ENCODE peak calls at places on chromosomes 16 and 17, in seven cellular contexts. One of them, this sample, is unnamed.

GRCh38 chr17:8121531-8122390 is 2.1 kb downstream of the HES7 start:
- DNase-seq in activated effector memory CD4-positive, alpha-beta T cell treated with anti-CD3 and anti-CD28 coated beads, Interleukin-2, amount 50 U/mL, for 16 hours: peak
- DNase-seq in GDM1: peak
- DNase-seq in activated gamma-delta T cell treated with Interleukin-2 at 50 U/mL for 16 hours: no peak
- DNase-seq in lower leg skin: no peak
- DNase-seq in T-cell: no peak
- DNase-seq in small intestine: peak
- DNase-seq in this sample: no peak

GRCh38 chr17:40178021-40178601 is 841 bp downstream of the RAPGEFL1 start:
- DNase-seq in small intestine: no peak
- DNase-seq in activated effector memory CD4-positive, alpha-beta T cell treated with anti-CD3 and anti-CD28 coated beads, Interleukin-2, amount 50 U/mL, for 16 hours: no peak
- DNase-seq in lower leg skin: no peak
- DNase-seq in GDM1: no peak
- DNase-seq in activated gamma-delta T cell treated with Interleukin-2 at 50 U/mL for 16 hours: no peak
- DNase-seq in T-cell: no peak
- DNase-seq in this sample: no peak

GRCh38 chr17:1043601-1044251 is 46.8 kb downstream of the TIMM22 start:
- DNase-seq in lower leg skin: no peak
- DNase-seq in GDM1: no peak
- DNase-seq in activated gamma-delta T cell treated with Interleukin-2 at 50 U/mL for 16 hours: no peak
- DNase-seq in T-cell: no peak
- DNase-seq in activated effector memory CD4-positive, alpha-beta T cell treated with anti-CD3 and anti-CD28 coated beads, Interleukin-2, amount 50 U/mL, for 16 hours: no peak
- DNase-seq in small intestine: no peak
- DNase-seq in this sample: no peak

GRCh38 chr16:391885-392335 is 5.1 kb upstream of the NME4 start:
- DNase-seq in small intestine: peak
- DNase-seq in activated effector memory CD4-positive, alpha-beta T cell treated with anti-CD3 and anti-CD28 coated beads, Interleukin-2, amount 50 U/mL, for 16 hours: peak
- DNase-seq in activated gamma-delta T cell treated with Interleukin-2 at 50 U/mL for 16 hours: peak
- DNase-seq in lower leg skin: no peak
- DNase-seq in GDM1: peak
- DNase-seq in T-cell: peak
- DNase-seq in this sample: peak

GRCh38 chr17:27494192-27495091 is 38.2 kb downstream of the KSR1 start:
- DNase-seq in small intestine: peak
- DNase-seq in GDM1: no peak
- DNase-seq in T-cell: no peak
- DNase-seq in lower leg skin: peak
- DNase-seq in activated gamma-delta T cell treated with Interleukin-2 at 50 U/mL for 16 hours: no peak
- DNase-seq in activated effector memory CD4-positive, alpha-beta T cell treated with anti-CD3 and anti-CD28 coated beads, Interleukin-2, amount 50 U/mL, for 16 hours: no peak
- DNase-seq in this sample: peak

GRCh38 chr17:79047291-79047920 is 23.4 kb downstream of the C1QTNF1 start:
- DNase-seq in GDM1: no peak
- DNase-seq in lower leg skin: no peak
- DNase-seq in small intestine: no peak
- DNase-seq in activated effector memory CD4-positive, alpha-beta T cell treated with anti-CD3 and anti-CD28 coated beads, Interleukin-2, amount 50 U/mL, for 16 hours: peak
- DNase-seq in activated gamma-delta T cell treated with Interleukin-2 at 50 U/mL for 16 hours: no peak
- DNase-seq in T-cell: no peak
- DNase-seq in this sample: no peak

GRCh38 chr17:73099504-73099903 is 7.0 kb upstream of the SLC39A11 start:
- DNase-seq in lower leg skin: no peak
- DNase-seq in activated gamma-delta T cell treated with Interleukin-2 at 50 U/mL for 16 hours: no peak
- DNase-seq in activated effector memory CD4-positive, alpha-beta T cell treated with anti-CD3 and anti-CD28 coated beads, Interleukin-2, amount 50 U/mL, for 16 hours: no peak
- DNase-seq in small intestine: no peak
- DNase-seq in GDM1: peak
- DNase-seq in T-cell: no peak
- DNase-seq in this sample: no peak

GRCh38 chr16:56886826-56887225 is 21.8 kb downstream of the SLC12A3 start:
- DNase-seq in activated gamma-delta T cell treated with Interleukin-2 at 50 U/mL for 16 hours: no peak
- DNase-seq in small intestine: no peak
- DNase-seq in GDM1: no peak
- DNase-seq in lower leg skin: no peak
- DNase-seq in activated effector memory CD4-positive, alpha-beta T cell treated with anti-CD3 and anti-CD28 coated beads, Interleukin-2, amount 50 U/mL, for 16 hours: no peak
- DNase-seq in T-cell: no peak
- DNase-seq in this sample: no peak

GRCh38 chr16:49699718-49700117 is 156.2 kb downstream of the ZNF423 start:
- DNase-seq in activated gamma-delta T cell treated with Interleukin-2 at 50 U/mL for 16 hours: no peak
- DNase-seq in small intestine: no peak
- DNase-seq in lower leg skin: no peak
- DNase-seq in GDM1: no peak
- DNase-seq in activated effector memory CD4-positive, alpha-beta T cell treated with anti-CD3 and anti-CD28 coated beads, Interleukin-2, amount 50 U/mL, for 16 hours: no peak
- DNase-seq in T-cell: no peak
- DNase-seq in this sample: no peak

GRCh38 chr16:19348578-19349315 is 63.2 kb downstream of the CLEC19A start:
- DNase-seq in activated effector memory CD4-positive, alpha-beta T cell treated with anti-CD3 and anti-CD28 coated beads, Interleukin-2, amount 50 U/mL, for 16 hours: no peak
- DNase-seq in GDM1: no peak
- DNase-seq in activated gamma-delta T cell treated with Interleukin-2 at 50 U/mL for 16 hours: no peak
- DNase-seq in small intestine: no peak
- DNase-seq in T-cell: no peak
- DNase-seq in lower leg skin: no peak
- DNase-seq in this sample: no peak

GRCh38 chr17:48244814-48245213 is 137.2 kb downstream of the SNX11 start:
- DNase-seq in small intestine: peak
- DNase-seq in lower leg skin: no peak
- DNase-seq in activated gamma-delta T cell treated with Interleukin-2 at 50 U/mL for 16 hours: no peak
- DNase-seq in T-cell: no peak
- DNase-seq in GDM1: no peak
- DNase-seq in activated effector memory CD4-positive, alpha-beta T cell treated with anti-CD3 and anti-CD28 coated beads, Interleukin-2, amount 50 U/mL, for 16 hours: no peak
- DNase-seq in this sample: no peak

GRCh38 chr16:23131841-23132576 is 17.2 kb downstream of the USP31 start:
- DNase-seq in GDM1: no peak
- DNase-seq in T-cell: no peak
- DNase-seq in activated gamma-delta T cell treated with Interleukin-2 at 50 U/mL for 16 hours: no peak
- DNase-seq in activated effector memory CD4-positive, alpha-beta T cell treated with anti-CD3 and anti-CD28 coated beads, Interleukin-2, amount 50 U/mL, for 16 hours: no peak
- DNase-seq in small intestine: no peak
- DNase-seq in lower leg skin: no peak
- DNase-seq in this sample: no peak